ENCODE peak calls at places on chromosomes 3 and 15, in five cellular contexts. N, B, Q, A and Z are unnamed samples.

GRCh38 chr3:148820885-148821284 is 6.7 kb upstream of the CPB1 start:
- DNase-seq in A (no peak), B (no peak), Q (no peak), N (no peak), Z (no peak)

GRCh38 chr3:182294256-182294655 is 499.0 kb upstream of the ATP11B start:
- DNase-seq in Q (no peak), N (no peak), A (peak; percentile 47), B (no peak), Z (no peak)

GRCh38 chr3:97930018-97930417 is 42.2 kb downstream of the RIOX2 start:
- DNase-seq in B (no peak), Q (no peak), A (no peak), N (no peak), Z (no peak)

GRCh38 chr3:192727032-192727847 is at the start of gene FGF12:
- DNase-seq in A (peak; percentile 6), B (peak; percentile 76), N (no peak), Q (no peak), Z (no peak)

GRCh38 chr3:136819784-136820640 is 1.1 kb downstream of the SLC35G2 start:
- DNase-seq in Q (no peak), A (no peak), B (peak; percentile 87), N (no peak), Z (peak; percentile 57)

GRCh38 chr15:45854455-45855202 is 219.8 kb downstream of the SQOR start:
- DNase-seq in A (no peak), N (no peak), Q (no peak), B (no peak), Z (no peak)

GRCh38 chr3:32843504-32844321 is 25.9 kb downstream of the TRIM71 start:
- DNase-seq in N (no peak), A (no peak), Q (no peak), B (no peak), Z (no peak)

GRCh38 chr15:98955980-98956723 is 51.4 kb downstream of the PGPEP1L start:
- DNase-seq in Q (no peak), N (no peak), B (no peak), A (no peak), Z (no peak)

GRCh38 chr15:69554321-69554961 is 101.8 kb downstream of the RPLP1 start:
- DNase-seq in A (no peak), Q (no peak), B (no peak), N (no peak), Z (no peak)

GRCh38 chr3:194203482-194204035 is 67.6 kb downstream of the HES1 start:
- DNase-seq in N (peak; percentile 8), Q (peak; percentile 35), A (no peak), B (no peak), Z (no peak)

GRCh38 chr3:106088270-106088669 is 219.5 kb upstream of the CBLB start:
- DNase-seq in N (no peak), B (no peak), Q (no peak), A (no peak), Z (no peak)